ENCODE peak calls at places on chromosomes 6 and 20, in five cellular contexts. L is T-helper 1 cell; O is A172; R is activated CD4-positive, alpha-beta T cell treated with anti-CD3 and anti-CD28 coated beads, Interleukin-2, amount 10 ng/mL, durations not matched to agents 7 days and 5 days; Q is endothelial cell. B is an unnamed sample.

GRCh38 chr20:24658920-24659660 is 189.7 kb downstream of the SYNDIG1 start:
- DNase-seq in R (no peak), L (no peak), Q (no peak), O (peak), B (no peak)

GRCh38 chr6:147579667-147580066 is 71.2 kb downstream of the SAMD5 start:
- DNase-seq in L (no peak), O (peak), Q (no peak), R (no peak), B (no peak)

GRCh38 chr6:15874821-15875220 is 212.0 kb upstream of the DTNBP1 start:
- DNase-seq in O (no peak), Q (no peak), R (no peak), L (no peak), B (no peak)

GRCh38 chr6:31615748-31616147 is 714 bp downstream of the AIF1 start:
- DNase-seq in O (no peak), L (no peak), Q (no peak), R (peak), B (no peak)

GRCh38 chr6:26532699-26533523 is 5.3 kb upstream of the HMGN4 start:
- DNase-seq in Q (peak), R (peak), O (peak), L (peak), B (peak)

GRCh38 chr6:31713991-31714684 is 1.0 kb upstream of the LY6G6D start:
- DNase-seq in L (no peak), Q (no peak), R (no peak), O (no peak), B (no peak)

GRCh38 chr6:140462495-140463311 is 1088.3 kb upstream of the CITED2 start:
- DNase-seq in Q (no peak), O (peak), L (no peak), R (no peak), B (no peak)

GRCh38 chr20:25389858-25390537 is 637 bp downstream of the ABHD12 start:
- DNase-seq in L (peak), O (no peak), R (peak), Q (peak), B (peak)

GRCh38 chr20:4006640-4007039 is 8.7 kb downstream of the RNF24 start:
- DNase-seq in R (no peak), L (no peak), Q (no peak), O (no peak), B (peak)

GRCh38 chr6:56595490-56596122 is 47.1 kb downstream of the DST start:
- DNase-seq in O (peak), Q (peak), L (peak), R (peak), B (peak)